ENCODE peak calls at places on chromosome 9, in seven cellular contexts. R, A, E, Z, D, I and J are unnamed samples.

GRCh38 chr9:123176230-123176629 is 92.2 kb downstream of the STRBP start:
- DNase-seq in D (no peak), R (no peak), Z (no peak), E (no peak), I (no peak), A (no peak), J (peak; percentile 28)

GRCh38 chr9:94082956-94083355 is 1.3 kb upstream of the PTPDC1 start:
- DNase-seq in Z (no peak), A (peak; percentile 60), I (no peak), E (no peak), D (no peak), R (no peak), J (peak; percentile 53)

GRCh38 chr9:27626629-27627564 is 53.6 kb upstream of the C9orf72 start:
- DNase-seq in Z (no peak), I (no peak), D (no peak), R (no peak), A (no peak), E (no peak), J (no peak)

GRCh38 chr9:35813434-35814105 is 1.3 kb downstream of the HINT2 start:
- DNase-seq in A (peak; percentile 47), Z (no peak), I (no peak), R (no peak), E (no peak), D (no peak), J (no peak)

GRCh38 chr9:83013261-83013610 is 49.7 kb downstream of the RASEF start:
- DNase-seq in E (no peak), Z (no peak), A (peak; percentile 56), D (no peak), R (no peak), I (no peak), J (peak; percentile 87)

GRCh38 chr9:30628915-30629564 is 1755.4 kb upstream of the ACO1 start:
- DNase-seq in I (no peak), A (no peak), D (no peak), R (no peak), Z (no peak), E (no peak), J (no peak)

GRCh38 chr9:137395666-137396010 is 27.3 kb downstream of the EXD3 start:
- DNase-seq in R (no peak), D (no peak), A (no peak), Z (no peak), I (no peak), E (no peak), J (no peak)

GRCh38 chr9:116471093-116471906 is 215.8 kb upstream of the TRIM32 start:
- DNase-seq in E (no peak), Z (peak; percentile 20), R (no peak), I (no peak), D (no peak), A (peak; percentile 93), J (peak; percentile 38)

GRCh38 chr9:25205285-25205684 is 473.0 kb downstream of the TUSC1 start:
- DNase-seq in I (no peak), E (no peak), A (no peak), D (no peak), Z (no peak), R (no peak), J (no peak)

GRCh38 chr9:99385814-99386279 is 163.8 kb downstream of the SEC61B start:
- DNase-seq in Z (no peak), I (no peak), D (no peak), A (peak; percentile 43), R (no peak), E (no peak), J (peak; percentile 52)

GRCh38 chr9:13279284-13280162 is at the start of gene MPDZ:
- DNase-seq in R (peak; percentile 86), I (no peak), A (peak; percentile 80), E (peak; percentile 36), D (peak; percentile 73), Z (peak; percentile 20), J (peak; percentile 76)

GRCh38 chr9:978117-978830 is 1.8 kb downstream of the DMRT3 start:
- DNase-seq in D (no peak), A (no peak), E (no peak), I (no peak), Z (no peak), R (no peak), J (no peak)

GRCh38 chr9:118418887-118419620 is 714.9 kb downstream of the TLR4 start:
- DNase-seq in D (no peak), R (no peak), E (no peak), A (no peak), Z (no peak), I (no peak), J (no peak)

GRCh38 chr9:95778957-95779356 is 96.5 kb upstream of the ERCC6L2 start:
- DNase-seq in Z (peak; percentile 73), A (peak; percentile 89), D (no peak), I (no peak), R (no peak), E (peak; percentile 58), J (peak; percentile 94)

GRCh38 chr9:97525451-97525850 is 24.0 kb downstream of the TMOD1 start:
- DNase-seq in D (no peak), A (no peak), I (no peak), Z (no peak), R (no peak), E (peak; percentile 66), J (peak; percentile 87)

DNA sequence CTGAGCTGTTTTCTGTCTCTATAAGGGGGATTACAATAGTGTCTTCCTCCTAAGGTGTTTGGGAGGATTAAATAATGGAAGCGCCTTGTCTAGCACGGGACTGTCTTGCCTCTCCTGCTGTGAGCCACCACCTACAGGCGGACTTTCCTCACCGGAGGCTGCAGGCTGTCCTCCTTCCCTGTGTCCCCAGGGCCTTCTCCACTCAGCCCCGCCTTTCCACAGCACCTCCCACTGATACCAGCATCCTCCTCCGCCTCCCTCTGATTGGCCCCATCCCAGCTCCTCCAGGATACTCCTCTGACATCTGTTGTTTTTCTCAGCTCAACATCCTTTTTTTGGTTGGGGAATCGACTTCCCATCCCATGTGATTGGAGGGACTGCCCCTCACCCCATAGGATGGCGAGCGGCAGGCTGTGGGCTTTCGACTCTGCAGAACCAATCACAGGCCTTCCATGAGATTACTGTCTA is 851 bp upstream of the ZDHHC12 start:
- DNase-seq in D (peak; percentile 76), I (peak; percentile 43), A (peak; percentile 85), R (peak; percentile 77), E (peak; percentile 28), Z (peak; percentile 47), J (peak; percentile 86)
- H3K4me3 ChIP-seq in D (peak overlapping the region; percentile 95), I (peak overlapping the region; percentile 65), A (peak overlapping the region; percentile 83), R (peak overlapping the region; percentile 87), E (peak overlapping the region; percentile 74), Z (peak overlapping the region; percentile 59), J (peak overlapping the region; percentile 76)

GRCh38 chr9:38391278-38392118 is 1.0 kb upstream of the ALDH1B1 start:
- DNase-seq in R (no peak), E (no peak), D (no peak), Z (no peak), A (no peak), I (no peak), J (no peak)

GRCh38 chr9:38393128-38393809 is 767 bp downstream of the ALDH1B1 start:
- DNase-seq in A (no peak), R (no peak), E (no peak), I (no peak), Z (no peak), D (no peak), J (no peak)

GRCh38 chr9:38394419-38394818 is 1.9 kb downstream of the ALDH1B1 start:
- DNase-seq in R (no peak), E (no peak), D (no peak), A (no peak), I (no peak), Z (no peak), J (no peak)

GRCh38 chr9:38390851-38391250 is 1.7 kb upstream of the ALDH1B1 start:
- DNase-seq in Z (no peak), R (no peak), E (no peak), A (no peak), D (no peak), I (no peak), J (no peak)

DNA sequence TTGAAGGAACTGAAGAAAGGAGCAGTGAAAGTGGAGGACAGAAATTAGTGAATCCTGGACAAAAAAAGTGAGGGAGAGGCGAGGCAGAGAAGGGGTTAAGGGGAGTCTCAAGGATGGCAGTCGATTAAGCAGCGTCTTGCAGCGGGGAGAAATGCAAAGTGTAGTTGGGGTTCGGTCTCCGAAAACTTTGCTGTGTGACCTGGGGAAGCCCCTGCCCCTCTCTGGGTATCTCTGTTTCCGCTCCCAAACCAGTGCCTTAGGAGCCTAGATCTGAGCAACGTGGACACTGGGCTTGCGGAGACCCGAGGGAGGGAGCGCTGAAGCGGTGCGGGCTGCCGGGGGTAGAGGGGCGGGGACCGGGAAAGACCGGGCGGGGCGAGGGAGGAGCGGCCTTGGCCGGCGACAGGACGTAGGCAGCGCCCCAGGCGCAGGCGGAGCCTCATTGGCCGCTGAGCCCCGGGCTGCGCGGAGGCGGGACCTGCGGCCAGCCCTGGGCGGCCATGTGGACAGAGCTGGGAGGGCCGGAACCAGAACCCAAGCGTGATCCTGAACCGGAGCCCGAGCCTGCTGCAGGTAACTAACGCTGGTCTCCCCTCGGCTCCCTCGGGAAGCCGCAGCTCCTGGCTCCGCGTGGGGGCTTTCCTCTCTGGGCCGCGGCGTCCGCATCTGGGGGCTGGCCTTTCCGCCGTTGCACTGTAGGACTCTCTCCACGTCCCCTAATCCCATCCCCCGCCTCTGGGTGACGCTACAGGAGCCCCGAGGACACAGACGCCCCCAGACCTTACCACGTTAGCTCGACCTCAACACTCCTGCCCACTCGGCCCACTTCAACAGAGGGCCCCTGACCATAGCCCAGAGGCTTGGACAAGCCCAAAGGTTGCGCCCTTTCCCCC is at the start of gene ALDH1B1:
- DNase-seq in A (peak; percentile 84), Z (peak; percentile 57), D (peak; percentile 79), E (peak; percentile 79), I (peak; percentile 38), R (peak; percentile 95), J (peak; percentile 77)
- TF ChIP-seq CTCF in A (peak; percentile 21), Z (no peak), D (peak; percentile 15), E (no peak), I (no peak), R (no peak), J (no peak)

GRCh38 chr9:134335490-134336173 is 9.4 kb downstream of the RXRA start:
- DNase-seq in I (no peak), D (no peak), E (no peak), Z (no peak), R (no peak), A (no peak), J (no peak)
- H3K4me3 ChIP-seq in I (no peak overlapping the region), D (no peak overlapping the region), E (no peak overlapping the region), Z (no peak overlapping the region), R (no peak overlapping the region), A (no peak overlapping the region), J (no peak overlapping the region)

DNA sequence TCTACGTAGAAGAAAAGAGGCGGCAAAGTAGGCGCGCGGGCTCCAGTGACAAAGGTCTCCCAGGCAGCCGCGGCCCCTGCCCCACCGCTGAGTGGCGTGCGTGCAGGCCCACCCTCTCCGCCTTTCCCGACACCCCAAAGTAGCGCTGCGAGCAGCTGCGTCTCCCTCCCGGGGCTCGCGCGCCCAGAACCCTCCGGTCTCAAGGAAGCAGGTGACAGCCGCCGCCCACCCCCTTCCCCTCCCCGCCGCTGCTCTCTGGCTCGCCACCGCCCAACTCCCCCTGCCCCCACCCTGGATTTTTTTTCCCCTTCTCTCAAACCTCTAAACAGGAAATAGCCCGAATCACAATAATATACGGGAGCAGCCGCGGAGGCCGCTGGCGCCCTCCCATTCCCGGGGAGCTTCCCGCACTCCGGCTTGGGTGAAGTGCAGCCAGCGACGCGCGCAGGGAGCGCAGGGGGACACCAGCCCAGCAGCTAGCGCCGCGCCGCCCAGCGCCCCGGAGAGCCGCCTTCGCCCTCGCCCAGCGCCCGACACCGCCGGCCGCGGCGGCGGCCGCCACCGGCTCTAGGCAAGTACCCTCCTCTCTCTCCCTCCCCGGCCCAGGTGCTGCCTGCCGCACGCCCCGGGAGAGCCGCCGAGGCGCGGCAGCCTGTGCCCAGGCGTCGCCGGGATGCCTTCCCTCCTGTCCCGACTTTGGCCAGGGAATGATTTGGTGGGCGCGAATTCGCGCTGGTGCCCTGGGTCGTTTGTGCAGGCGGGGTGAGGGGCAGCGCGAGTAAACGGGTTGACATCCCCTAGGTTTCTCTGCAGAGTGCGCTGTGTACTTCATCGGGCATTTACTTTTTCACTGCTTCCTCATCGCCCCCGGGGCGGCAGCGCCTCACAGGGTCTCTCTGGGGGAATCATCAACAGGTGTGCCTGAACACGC is 52.7 kb upstream of the TJP2 start:
- DNase-seq in A (peak; percentile 28), E (no peak), R (peak; percentile 85), D (peak; percentile 47), Z (no peak), I (peak; percentile 21), J (no peak)
- TF ChIP-seq CTCF in A (peak; percentile 19), E (no peak), R (no peak), D (no peak), Z (no peak), I (no peak), J (peak; percentile 1)